ENCODE peak calls at places on chromosome 14, in five cellular contexts. One of them, this sample, is unnamed.

GRCh38 chr14:105473677-105474477 is 744 bp upstream of the CRIP2 start:
- DNase-seq in fibroblast of mammary gland: peak
- DNase-seq in lung: peak
- DNase-seq in CD8-positive, alpha-beta T cell: peak
- DNase-seq in GM12865: no peak
- DNase-seq in this sample: peak

GRCh38 chr14:104116544-104117340 is 21.6 kb upstream of the KIF26A start:
- DNase-seq in lung: peak
- DNase-seq in GM12865: no peak
- DNase-seq in CD8-positive, alpha-beta T cell: no peak
- DNase-seq in fibroblast of mammary gland: no peak
- DNase-seq in this sample: no peak

GRCh38 chr14:79443602-79444001 is 767.7 kb downstream of the DIO2 start:
- DNase-seq in fibroblast of mammary gland: peak
- DNase-seq in GM12865: no peak
- DNase-seq in lung: no peak
- DNase-seq in CD8-positive, alpha-beta T cell: no peak
- DNase-seq in this sample: no peak

GRCh38 chr14:103302966-103303365 is 31.1 kb upstream of the EIF5 start:
- DNase-seq in GM12865: no peak
- DNase-seq in CD8-positive, alpha-beta T cell: no peak
- DNase-seq in lung: no peak
- DNase-seq in fibroblast of mammary gland: no peak
- DNase-seq in this sample: no peak

GRCh38 chr14:102986810-102987579 is 64.5 kb downstream of the AMN start:
- DNase-seq in CD8-positive, alpha-beta T cell: no peak
- DNase-seq in lung: no peak
- DNase-seq in fibroblast of mammary gland: peak
- DNase-seq in GM12865: no peak
- DNase-seq in this sample: no peak

GRCh38 chr14:73713206-73713803 is 879 bp downstream of the PNMA1 start:
- DNase-seq in lung: no peak
- DNase-seq in GM12865: no peak
- DNase-seq in CD8-positive, alpha-beta T cell: no peak
- DNase-seq in fibroblast of mammary gland: no peak
- DNase-seq in this sample: no peak

GRCh38 chr14:102164241-102164641 is 24.5 kb downstream of the WDR20 start:
- DNase-seq in GM12865: no peak
- DNase-seq in CD8-positive, alpha-beta T cell: no peak
- DNase-seq in lung: no peak
- DNase-seq in fibroblast of mammary gland: peak
- DNase-seq in this sample: no peak

GRCh38 chr14:92785601-92786426 is 8.3 kb upstream of the GOLGA5 start:
- DNase-seq in CD8-positive, alpha-beta T cell: no peak
- DNase-seq in GM12865: no peak
- DNase-seq in fibroblast of mammary gland: peak
- DNase-seq in lung: no peak
- DNase-seq in this sample: no peak

GRCh38 chr14:96662116-96662901 is 134.9 kb upstream of the VRK1 start:
- DNase-seq in lung: peak
- DNase-seq in fibroblast of mammary gland: peak
- DNase-seq in GM12865: no peak
- DNase-seq in CD8-positive, alpha-beta T cell: no peak
- DNase-seq in this sample: no peak

GRCh38 chr14:64266206-64266605 is 28.0 kb downstream of the ESR2 start:
- DNase-seq in lung: no peak
- DNase-seq in GM12865: peak
- DNase-seq in fibroblast of mammary gland: peak
- DNase-seq in CD8-positive, alpha-beta T cell: no peak
- DNase-seq in this sample: no peak

GRCh38 chr14:63492391-63492790 is 50.8 kb downstream of the PPP2R5E start:
- DNase-seq in CD8-positive, alpha-beta T cell: no peak
- DNase-seq in fibroblast of mammary gland: peak
- DNase-seq in lung: no peak
- DNase-seq in GM12865: no peak
- DNase-seq in this sample: no peak

GRCh38 chr14:96126339-96126770 is 78.3 kb upstream of the BDKRB2 start:
- DNase-seq in GM12865: peak
- DNase-seq in CD8-positive, alpha-beta T cell: no peak
- DNase-seq in fibroblast of mammary gland: no peak
- DNase-seq in lung: no peak
- DNase-seq in this sample: no peak

GRCh38 chr14:96156804-96157760 is 47.6 kb upstream of the BDKRB2 start:
- DNase-seq in GM12865: no peak
- DNase-seq in fibroblast of mammary gland: no peak
- DNase-seq in CD8-positive, alpha-beta T cell: no peak
- DNase-seq in lung: no peak
- DNase-seq in this sample: no peak

GRCh38 chr14:54152351-54152750 is 195.7 kb upstream of the BMP4 start:
- DNase-seq in GM12865: no peak
- DNase-seq in fibroblast of mammary gland: no peak
- DNase-seq in CD8-positive, alpha-beta T cell: no peak
- DNase-seq in lung: no peak
- DNase-seq in this sample: no peak

GRCh38 chr14:92314182-92314581 is 8.8 kb upstream of the SLC24A4 start:
- DNase-seq in lung: no peak
- DNase-seq in fibroblast of mammary gland: peak
- DNase-seq in CD8-positive, alpha-beta T cell: no peak
- DNase-seq in GM12865: no peak
- DNase-seq in this sample: no peak

GRCh38 chr14:105475916-105476845 is 1.6 kb downstream of the CRIP2 start:
- DNase-seq in GM12865: no peak
- DNase-seq in fibroblast of mammary gland: peak
- DNase-seq in CD8-positive, alpha-beta T cell: no peak
- DNase-seq in lung: no peak
- DNase-seq in this sample: no peak

GRCh38 chr14:75821828-75822521 is 159.8 kb downstream of the TGFB3 start:
- DNase-seq in GM12865: no peak
- DNase-seq in CD8-positive, alpha-beta T cell: no peak
- DNase-seq in fibroblast of mammary gland: peak
- DNase-seq in lung: no peak
- DNase-seq in this sample: no peak

GRCh38 chr14:71237556-71237955 is 330.3 kb downstream of the PCNX1 start:
- DNase-seq in CD8-positive, alpha-beta T cell: no peak
- DNase-seq in GM12865: no peak
- DNase-seq in fibroblast of mammary gland: no peak
- DNase-seq in lung: no peak
- DNase-seq in this sample: no peak

GRCh38 chr14:54487771-54488170 is 1.0 kb downstream of the GMFB start:
- DNase-seq in GM12865: no peak
- DNase-seq in lung: no peak
- DNase-seq in fibroblast of mammary gland: peak
- DNase-seq in CD8-positive, alpha-beta T cell: no peak
- DNase-seq in this sample: no peak

GRCh38 chr14:69191340-69192111 is at the start of gene EXD2:
- DNase-seq in lung: peak
- DNase-seq in GM12865: peak
- DNase-seq in fibroblast of mammary gland: peak
- DNase-seq in CD8-positive, alpha-beta T cell: peak
- DNase-seq in this sample: peak

GRCh38 chr14:74902941-74903705 is 19.9 kb downstream of the RPS6KL1 start:
- DNase-seq in CD8-positive, alpha-beta T cell: no peak
- DNase-seq in lung: no peak
- DNase-seq in fibroblast of mammary gland: no peak
- DNase-seq in GM12865: no peak
- DNase-seq in this sample: no peak

GRCh38 chr14:99425272-99425681 is 55.4 kb downstream of the SETD3 start:
- DNase-seq in GM12865: no peak
- DNase-seq in CD8-positive, alpha-beta T cell: no peak
- DNase-seq in fibroblast of mammary gland: no peak
- DNase-seq in lung: peak
- DNase-seq in this sample: no peak

GRCh38 chr14:36747411-36748184 is 85.9 kb downstream of the PAX9 start:
- DNase-seq in CD8-positive, alpha-beta T cell: no peak
- DNase-seq in lung: no peak
- DNase-seq in GM12865: no peak
- DNase-seq in fibroblast of mammary gland: peak
- DNase-seq in this sample: no peak
- TF ChIP-seq CTCF in CD8-positive, alpha-beta T cell: no peak
- TF ChIP-seq CTCF in lung: no peak
- TF ChIP-seq CTCF in GM12865: peak
- TF ChIP-seq CTCF in fibroblast of mammary gland: peak
- TF ChIP-seq CTCF in this sample: peak

DNA sequence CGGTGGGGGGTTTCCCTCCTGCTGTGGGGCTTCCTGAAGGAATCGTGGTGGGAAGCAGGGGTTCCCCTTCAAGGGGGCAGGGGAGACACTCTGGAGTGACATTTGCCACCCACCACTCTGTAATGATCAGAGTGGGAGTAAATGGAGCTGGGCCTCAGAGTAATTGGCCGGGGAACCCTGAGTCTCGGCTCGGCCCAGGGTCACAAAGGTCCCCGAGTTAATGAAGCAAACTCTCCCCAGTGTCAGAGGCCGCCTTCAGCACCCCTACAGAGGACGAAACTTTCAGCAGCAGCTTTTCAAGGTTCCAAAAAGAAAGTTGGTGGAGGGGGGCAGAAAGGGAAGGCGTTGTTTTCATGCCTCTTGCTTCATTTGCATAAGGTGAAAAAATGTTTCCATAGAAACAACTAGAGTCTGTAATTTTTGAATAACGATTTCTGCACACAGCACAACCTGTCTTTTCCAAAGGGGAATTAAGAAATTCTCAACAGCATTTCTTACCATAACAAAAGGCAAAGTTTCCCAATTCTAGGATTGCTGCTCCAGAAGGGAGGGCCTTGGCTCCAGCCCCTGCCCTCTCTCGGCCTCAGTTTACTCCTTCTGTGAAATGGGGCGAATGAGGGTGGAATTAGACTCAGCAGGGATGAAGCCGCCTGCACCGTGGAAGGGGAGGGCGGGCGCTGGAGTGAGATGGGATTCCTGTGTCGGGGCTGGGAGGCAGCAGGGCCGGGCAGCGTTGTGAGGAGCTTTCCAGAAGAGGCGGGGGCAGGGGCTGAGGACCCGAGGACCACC is 67.0 kb upstream of the BEGAIN start:
- DNase-seq in GM12865: peak
- DNase-seq in fibroblast of mammary gland: no peak
- DNase-seq in CD8-positive, alpha-beta T cell: no peak
- DNase-seq in lung: no peak
- DNase-seq in this sample: no peak
- TF ChIP-seq CTCF in GM12865: no peak
- TF ChIP-seq CTCF in fibroblast of mammary gland: no peak
- TF ChIP-seq CTCF in CD8-positive, alpha-beta T cell: no peak
- TF ChIP-seq CTCF in lung: no peak
- TF ChIP-seq CTCF in this sample: no peak

DNA sequence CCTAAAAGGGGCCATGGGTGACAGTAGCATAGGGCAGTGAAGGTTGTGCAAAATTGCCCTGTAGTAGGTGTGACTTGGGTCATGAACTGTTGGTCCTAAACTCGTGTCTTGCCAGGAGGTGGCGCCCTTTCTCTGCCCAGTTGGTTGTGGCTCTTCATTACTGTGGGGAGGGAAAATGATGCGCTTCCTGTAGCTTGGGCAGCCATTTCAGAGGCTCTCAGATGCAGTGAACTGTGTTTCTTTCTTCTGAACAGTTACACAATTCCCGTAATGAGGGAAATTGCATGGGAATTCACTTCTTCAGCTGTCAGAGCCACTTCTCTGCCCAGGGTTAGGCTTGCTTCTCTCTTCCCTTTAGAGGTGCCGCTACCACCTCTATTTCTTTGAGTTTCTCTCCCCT is 148.1 kb upstream of the NRXN3 start:
- DNase-seq in CD8-positive, alpha-beta T cell: no peak
- DNase-seq in fibroblast of mammary gland: peak
- DNase-seq in lung: peak
- DNase-seq in GM12865: peak
- DNase-seq in this sample: peak
- TF ChIP-seq CTCF in CD8-positive, alpha-beta T cell: no peak
- TF ChIP-seq CTCF in fibroblast of mammary gland: peak
- TF ChIP-seq CTCF in lung: peak
- TF ChIP-seq CTCF in GM12865: peak
- TF ChIP-seq CTCF in this sample: peak

DNA sequence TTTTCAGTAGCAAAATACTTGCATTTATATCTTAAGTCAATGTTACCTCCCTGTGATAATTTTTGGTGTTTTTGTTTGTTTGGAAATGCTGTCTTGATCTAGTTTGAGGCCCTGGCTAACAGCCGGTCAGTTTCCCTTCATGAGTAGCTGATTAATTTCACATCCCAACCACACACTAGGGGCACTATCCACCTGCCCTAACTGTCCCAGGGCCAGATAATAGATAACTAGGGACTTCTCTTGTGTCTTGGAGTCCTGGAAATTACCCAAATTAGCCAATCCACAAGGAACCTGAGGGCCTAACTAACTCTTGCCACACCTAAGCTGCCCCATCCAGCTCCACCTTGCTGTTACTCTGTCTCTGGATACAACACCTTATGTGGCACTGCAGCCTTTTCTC is 399.9 kb downstream of the FOXG1 start:
- DNase-seq in CD8-positive, alpha-beta T cell: no peak
- DNase-seq in fibroblast of mammary gland: no peak
- DNase-seq in GM12865: peak
- DNase-seq in lung: no peak
- DNase-seq in this sample: no peak
- TF ChIP-seq CTCF in CD8-positive, alpha-beta T cell: no peak
- TF ChIP-seq CTCF in fibroblast of mammary gland: no peak
- TF ChIP-seq CTCF in GM12865: no peak
- TF ChIP-seq CTCF in lung: no peak
- TF ChIP-seq CTCF in this sample: no peak

GRCh38 chr14:59631237-59631636 is 54.6 kb upstream of the CCDC175 start:
- DNase-seq in lung: no peak
- DNase-seq in CD8-positive, alpha-beta T cell: no peak
- DNase-seq in GM12865: peak
- DNase-seq in fibroblast of mammary gland: peak
- DNase-seq in this sample: no peak
- TF ChIP-seq CTCF in lung: no peak
- TF ChIP-seq CTCF in CD8-positive, alpha-beta T cell: no peak
- TF ChIP-seq CTCF in GM12865: no peak
- TF ChIP-seq CTCF in fibroblast of mammary gland: peak
- TF ChIP-seq CTCF in this sample: peak

GRCh38 chr14:47857646-47858045 is 182.2 kb upstream of the MDGA2 start:
- DNase-seq in CD8-positive, alpha-beta T cell: no peak
- DNase-seq in lung: no peak
- DNase-seq in fibroblast of mammary gland: no peak
- DNase-seq in GM12865: no peak
- DNase-seq in this sample: no peak

GRCh38 chr14:47863441-47863840 is 188.0 kb upstream of the MDGA2 start:
- DNase-seq in lung: no peak
- DNase-seq in CD8-positive, alpha-beta T cell: no peak
- DNase-seq in fibroblast of mammary gland: no peak
- DNase-seq in GM12865: no peak
- DNase-seq in this sample: no peak
- TF ChIP-seq CTCF in lung: no peak
- TF ChIP-seq CTCF in CD8-positive, alpha-beta T cell: no peak
- TF ChIP-seq CTCF in fibroblast of mammary gland: no peak
- TF ChIP-seq CTCF in GM12865: no peak
- TF ChIP-seq CTCF in this sample: no peak